ENCODE peak calls at places on chromosomes 6 and 20, in five cellular contexts. R is cardiac muscle cell, I is spleen, K is neural progenitor cell, W is A549. N is an unnamed sample. For H3K9me3 and H3K4me1, the result is how much of the 10 kb centered on the place peaks cover.

GRCh38 chr6:148076046-148076445 is 266.6 kb upstream of the SASH1 start:
- DNase-seq in R (no peak), I (no peak), K (no peak), W (no peak), N (no peak)

GRCh38 chr6:46032112-46032998 is 16.7 kb upstream of the CLIC5 start:
- DNase-seq in R (no peak), I (no peak), K (no peak), W (no peak), N (no peak)

GRCh38 chr6:56046576-56046975 is 171.2 kb upstream of the BMP5 start:
- DNase-seq in R (peak), I (peak), K (no peak), W (no peak), N (no peak)

GRCh38 chr6:160088069-160088773 is 33.4 kb upstream of the SLC22A1 start:
- DNase-seq in R (peak), I (no peak), K (peak), W (peak), N (peak)

GRCh38 chr6:118697554-118697953 is 46.2 kb upstream of the CEP85L start:
- DNase-seq in R (no peak), I (no peak), K (no peak), W (no peak), N (no peak)

GRCh38 chr6:141195251-141195832 is 937.4 kb upstream of the GJE1 start:
- DNase-seq in R (no peak), I (no peak), K (no peak), W (peak), N (no peak)

GRCh38 chr6:39887692-39888450 is 46.4 kb downstream of the MOCS1 start:
- DNase-seq in R (peak), I (no peak), K (peak), W (peak), N (no peak)

GRCh38 chr6:52693777-52694176 is 22.9 kb downstream of the TMEM14A start:
- DNase-seq in R (no peak), I (no peak), K (no peak), W (no peak), N (no peak)

GRCh38 chr6:46990031-46990644 is 52.0 kb downstream of the ADGRF1 start:
- DNase-seq in R (peak), I (no peak), K (no peak), W (no peak), N (no peak)

GRCh38 chr6:111683126-111683525 is 77.4 kb upstream of the TRAF3IP2 start:
- DNase-seq in R (no peak), I (no peak), K (no peak), W (no peak), N (no peak)

GRCh38 chr6:47434372-47435253 is 43.0 kb upstream of the CD2AP start:
- DNase-seq in R (no peak), I (no peak), K (no peak), W (no peak), N (no peak)

GRCh38 chr20:49951160-49951559 is 15.0 kb downstream of the RNF114 start:
- DNase-seq in R (peak), I (no peak), K (no peak), W (no peak), N (no peak)

GRCh38 chr20:39213476-39214145 is 251.5 kb downstream of the DHX35 start:
- DNase-seq in R (no peak), I (no peak), K (no peak), W (no peak), N (peak)

GRCh38 chr20:45861157-45862075 is 4.0 kb downstream of the ZSWIM3 start:
- DNase-seq in R (no peak), I (no peak), K (no peak), W (no peak), N (peak)

GRCh38 chr6:14754636-14755513 is 491.0 kb upstream of the JARID2 start:
- DNase-seq in R (no peak), I (no peak), K (no peak), W (no peak), N (no peak)

GRCh38 chr6:12760911-12761310 is 44.3 kb downstream of the PHACTR1 start:
- DNase-seq in R (no peak), I (no peak), K (no peak), W (no peak), N (no peak)

GRCh38 chr20:41617059-41617921 is 887 bp downstream of the CHD6 start:
- DNase-seq in R (peak), I (peak), K (peak), W (peak), N (peak)

GRCh38 chr6:132820629-132821381 is 6.4 kb downstream of the RPS12 start:
- DNase-seq in R (no peak), I (no peak), K (no peak), W (no peak), N (peak)

GRCh38 chr6:156778615-156779205 is 1.5 kb downstream of the ARID1B start:
- DNase-seq in R (peak), I (peak), K (peak), W (peak), N (peak)

GRCh38 chr20:49457444-49457843 is 25.0 kb downstream of the KCNB1 start:
- DNase-seq in R (no peak), I (no peak), K (no peak), W (no peak), N (no peak)

GRCh38 chr6:11092654-11093053 is 980 bp upstream of the SMIM13 start:
- DNase-seq in R (no peak), I (no peak), K (no peak), W (no peak), N (no peak)

GRCh38 chr6:123812621-123813020 is 9.0 kb downstream of the NKAIN2 start:
- DNase-seq in R (no peak), I (no peak), K (no peak), W (no peak), N (no peak)

GRCh38 chr20:4919047-4919704 is 82.1 kb downstream of the SLC23A2 start:
- DNase-seq in R (no peak), I (no peak), K (no peak), W (no peak), N (no peak)

GRCh38 chr6:18477301-18477941 is 90.3 kb downstream of the RNF144B start:
- DNase-seq in R (no peak), I (no peak), K (no peak), W (no peak), N (no peak)

GRCh38 chr6:33424855-33425667 is 5.2 kb downstream of the SYNGAP1 start:
- DNase-seq in R (no peak), I (peak), K (peak), W (no peak), N (no peak)

GRCh38 chr6:5333653-5334052 is 72.3 kb downstream of the FARS2 start:
- DNase-seq in R (peak), I (no peak), K (no peak), W (peak), N (no peak)

GRCh38 chr6:157054531-157054979 is 268.8 kb downstream of the TMEM242 start:
- DNase-seq in R (no peak), I (no peak), K (no peak), W (no peak), N (no peak)

GRCh38 chr6:72740135-72740534 is 118.3 kb downstream of the KCNQ5 start:
- DNase-seq in R (no peak), I (no peak), K (no peak), W (no peak), N (no peak)

DNA sequence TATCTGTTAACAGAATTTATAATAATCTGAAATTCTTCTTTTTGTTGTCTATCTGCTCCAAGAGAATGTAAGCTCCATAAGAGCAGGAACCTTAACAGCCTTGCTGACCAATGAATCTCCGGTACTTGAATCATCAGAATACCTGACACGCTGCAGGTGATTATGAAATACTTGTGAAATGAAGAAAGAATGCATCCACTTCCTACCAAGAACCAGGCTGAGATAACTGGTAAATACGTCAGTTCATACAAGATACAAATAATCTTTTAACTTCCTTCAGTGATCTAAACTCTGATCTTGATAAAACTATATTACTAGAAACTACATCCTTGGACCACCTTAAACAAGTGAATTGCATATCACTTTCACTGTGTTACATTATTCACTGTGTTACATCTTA is 116.2 kb downstream of the MAP3K5 start:
- DNase-seq in R (peak), I (no peak), K (no peak), W (peak), N (no peak)
- TF ChIP-seq CTCF in R (no peak), I (no peak), K (no peak), W (no peak), N (no peak)

DNA sequence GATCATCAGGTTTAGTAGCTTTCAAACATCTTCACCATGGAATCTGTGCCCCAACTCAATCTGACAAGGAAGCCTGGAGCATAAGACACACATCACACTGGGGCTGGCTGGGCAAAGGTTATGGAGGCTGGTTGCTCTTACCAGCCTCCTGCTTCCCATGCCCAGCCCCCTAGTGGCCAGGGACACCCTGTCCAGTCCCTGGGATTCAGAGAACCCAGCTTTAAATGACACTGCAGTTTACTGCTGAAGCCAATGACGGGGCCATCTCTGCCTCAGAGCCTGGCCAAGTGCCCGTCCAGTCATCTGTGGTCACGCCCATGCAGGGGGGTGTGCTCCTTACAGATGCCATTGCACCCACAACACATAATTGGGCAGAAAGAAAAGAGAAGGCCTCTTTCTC is 272.9 kb downstream of the SMOC2 start:
- DNase-seq in R (peak), I (no peak), K (no peak), W (peak), N (peak)
- H3K9me3 ChIP-seq in R (under half), I (under half), K (under half), W (under half), N (under half)

DNA sequence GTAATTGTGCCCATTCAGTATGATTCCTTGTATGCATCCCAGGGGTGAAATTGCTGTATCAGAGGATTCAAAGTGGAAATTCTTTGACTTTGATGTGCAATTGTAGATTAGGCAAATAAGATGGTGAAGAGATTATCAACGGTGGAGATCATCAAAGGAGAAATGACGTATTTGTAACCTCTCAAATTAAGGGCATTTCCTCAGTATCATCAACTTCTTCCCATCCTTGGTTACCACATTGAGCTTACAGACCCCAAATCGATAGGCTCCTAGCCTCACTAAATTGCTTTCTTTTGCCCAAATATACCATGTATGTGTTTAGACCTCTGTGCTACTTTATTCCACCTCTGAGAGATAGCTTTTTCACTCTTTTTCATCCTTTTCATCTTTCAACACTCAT is 213.1 kb upstream of the ZFP64 start:
- DNase-seq in R (no peak), I (no peak), K (no peak), W (no peak), N (no peak)
- H3K4me1 ChIP-seq in R (under half), I (under half), K (under half), W (under half), N (under half)

GRCh38 chr6:158969148-158969547 is 30.9 kb downstream of the RSPH3 start:
- DNase-seq in R (no peak), I (no peak), K (no peak), W (peak), N (no peak)

GRCh38 chr6:158970640-158971291 is 29.2 kb downstream of the RSPH3 start:
- DNase-seq in R (no peak), I (no peak), K (peak), W (no peak), N (no peak)

GRCh38 chr6:158977373-158977772 is 22.6 kb downstream of the RSPH3 start:
- DNase-seq in R (no peak), I (no peak), K (no peak), W (no peak), N (no peak)

DNA sequence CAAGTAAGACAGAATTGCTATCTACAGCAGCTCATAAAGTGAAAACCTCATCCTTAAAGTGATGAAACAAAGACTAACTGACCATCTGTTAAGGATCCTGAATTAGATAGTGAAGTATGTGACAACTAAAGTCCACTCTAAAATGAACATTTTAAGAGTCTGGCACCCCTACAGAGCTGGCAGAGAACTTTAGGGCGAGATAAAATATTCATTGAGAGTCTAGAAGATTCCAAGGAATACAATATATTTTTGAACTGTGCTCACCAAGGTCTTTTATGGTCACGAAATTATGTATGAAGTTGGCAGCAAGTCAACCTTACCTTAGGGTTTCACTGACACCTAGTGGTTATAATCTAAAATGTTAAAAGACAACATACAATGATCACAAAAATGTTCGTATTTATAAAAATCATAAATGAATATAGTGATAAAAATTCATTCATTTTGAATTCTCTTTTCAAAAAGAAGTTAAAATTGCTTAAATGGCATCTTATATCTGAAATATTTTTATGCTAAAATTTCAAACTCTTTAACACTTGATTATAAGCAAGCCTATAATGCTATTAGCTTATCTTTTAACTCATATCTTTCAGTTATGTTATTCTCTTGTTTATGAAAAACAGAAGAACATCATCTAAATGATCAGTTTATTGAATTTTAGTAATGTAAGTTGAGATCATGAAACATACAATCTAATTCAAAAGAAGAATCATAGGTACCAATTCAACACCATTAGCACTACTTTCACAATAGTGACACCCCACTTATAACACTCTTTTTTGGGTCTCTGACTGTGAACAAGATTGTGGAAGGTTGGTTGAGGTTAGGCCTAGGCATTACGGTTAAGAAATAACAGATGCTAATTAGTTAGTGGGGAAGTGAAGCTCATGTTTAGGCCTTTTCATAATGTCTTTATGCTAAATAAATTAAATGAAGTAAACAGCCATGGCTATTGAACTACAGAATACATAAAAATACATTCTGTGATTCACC is 27.5 kb downstream of the RSPH3 start:
- DNase-seq in R (peak), I (no peak), K (peak), W (peak), N (no peak)
- TF ChIP-seq CTCF in R (peak), I (peak), K (peak), W (peak), N (peak)

GRCh38 chr6:107917468-107918375 is 40.3 kb downstream of the SEC63 start:
- DNase-seq in R (no peak), I (no peak), K (peak), W (peak), N (peak)
- H3K9me3 ChIP-seq in R (under half), I (under half), K (under half), W (under half), N (under half)

N was measured in BE2C.